ENCODE peak calls at places on chromosomes 13 and 19, in eight cellular contexts. Y is posterior cingulate gyrus, V is GM12891, J is T-helper 17 cell, O is hepatic stellate cell, K is NCI-H748 treated with DMSO at 0.1 percent for 48 hours, T is NCI-H460, M is fibroblast of the aortic adventitia. N is an unnamed sample.

GRCh38 chr19:31257426-31258130 is 91.7 kb downstream of the TSHZ3 start:
- DNase-seq in J (no peak), M (no peak), V (no peak), Y (no peak), K (no peak), O (no peak), T (no peak), N (no peak)

GRCh38 chr19:3408996-3409345 is 42.6 kb downstream of the NFIC start:
- DNase-seq in J (no peak), Y (no peak), M (no peak), O (no peak), T (no peak), V (no peak), K (no peak), N (no peak)

GRCh38 chr13:53064721-53065120 is 36.1 kb downstream of the OLFM4 start:
- DNase-seq in Y (no peak), M (no peak), J (no peak), K (peak), T (no peak), V (no peak), O (no peak), N (no peak)

GRCh38 chr19:36997843-36998235 is 80.4 kb upstream of the ZNF420 start:
- DNase-seq in K (no peak), Y (no peak), J (no peak), T (no peak), O (no peak), V (no peak), M (no peak), N (no peak)

GRCh38 chr13:97849305-97849704 is 104.2 kb upstream of the IPO5 start:
- DNase-seq in O (peak), J (no peak), Y (no peak), K (peak), M (peak), V (no peak), T (no peak), N (peak)

GRCh38 chr19:50414850-50415660 is 3.7 kb upstream of the SPIB start:
- DNase-seq in Y (peak), T (peak), V (peak), M (peak), J (peak), K (no peak), O (peak), N (no peak)

GRCh38 chr13:108121406-108121805 is 93.9 kb downstream of the LIG4 start:
- DNase-seq in J (no peak), T (no peak), O (no peak), V (no peak), M (no peak), Y (no peak), K (peak), N (no peak)

GRCh38 chr19:14676762-14677161 is 2.1 kb upstream of the ADGRE3 start:
- DNase-seq in J (no peak), O (no peak), V (no peak), Y (no peak), K (no peak), M (no peak), T (no peak), N (no peak)

GRCh38 chr19:55253264-55253663 is 5.6 kb downstream of the PPP6R1 start:
- DNase-seq in O (no peak), T (no peak), J (no peak), Y (no peak), K (no peak), M (no peak), V (no peak), N (peak)

GRCh38 chr13:75417647-75418046 is 64.3 kb downstream of the TBC1D4 start:
- DNase-seq in J (no peak), Y (no peak), M (no peak), K (no peak), O (no peak), T (no peak), V (no peak), N (no peak)

GRCh38 chr19:3397266-3398022 is 31.1 kb downstream of the NFIC start:
- DNase-seq in M (no peak), K (no peak), Y (no peak), V (no peak), T (no peak), J (no peak), O (no peak), N (no peak)

GRCh38 chr13:97001641-97002040 is 7.4 kb upstream of the OXGR1 start:
- DNase-seq in K (no peak), O (no peak), Y (no peak), M (no peak), T (no peak), J (no peak), V (no peak), N (no peak)

GRCh38 chr13:113589961-113590339 is 5.4 kb downstream of the TFDP1 start:
- DNase-seq in M (no peak), T (no peak), V (no peak), K (no peak), Y (no peak), J (no peak), O (no peak), N (no peak)

GRCh38 chr13:82993417-82993816 is 888.9 kb downstream of the SLITRK1 start:
- DNase-seq in J (no peak), M (no peak), K (no peak), V (no peak), T (no peak), O (no peak), Y (no peak), N (no peak)

GRCh38 chr13:44374348-44374712 is 706 bp downstream of the SERP2 start:
- DNase-seq in M (no peak), V (no peak), T (no peak), Y (no peak), K (no peak), O (no peak), J (no peak), N (no peak)

GRCh38 chr19:7550169-7550770 is 14.8 kb downstream of the PNPLA6 start:
- DNase-seq in J (no peak), T (no peak), M (no peak), O (no peak), Y (no peak), K (no peak), V (no peak), N (no peak)

GRCh38 chr19:8484331-8484894 is 18.0 kb downstream of the PRAM1 start:
- DNase-seq in Y (no peak), K (no peak), M (no peak), O (no peak), T (no peak), V (no peak), J (no peak), N (no peak)

GRCh38 chr13:38002596-38002995 is 133.0 kb upstream of the TRPC4 start:
- DNase-seq in M (no peak), O (no peak), J (no peak), Y (no peak), T (peak), V (no peak), K (peak), N (no peak)

GRCh38 chr19:15456871-15457700 is 7.3 kb downstream of the RASAL3 start:
- DNase-seq in Y (no peak), K (peak), O (no peak), M (no peak), V (no peak), J (no peak), T (no peak), N (no peak)

GRCh38 chr19:2547721-2548120 is 71.8 kb downstream of the GADD45B start:
- DNase-seq in O (no peak), V (no peak), K (no peak), T (no peak), J (no peak), M (no peak), Y (no peak), N (no peak)

GRCh38 chr19:45161715-45162463 is 1.1 kb upstream of the NKPD1 start:
- DNase-seq in T (peak), M (peak), J (no peak), O (peak), V (no peak), K (no peak), Y (no peak), N (no peak)

GRCh38 chr13:98576963-98577822 is at the start of gene STK24:
- DNase-seq in M (peak), T (peak), V (peak), Y (peak), K (peak), O (peak), J (peak), N (peak)

N was measured in NCI-H510A treated with DMSO at 0.1 percent for 48 hours.